ENCODE peak calls at places on chromosomes 3 and 15, in four cellular contexts. K is cardiac muscle cell, L is IMR-90, R is cardiac fibroblast. H is an unnamed sample.

GRCh38 chr3:58952128-58952917 is 97.5 kb downstream of the CFAP20DC start:
- DNase-seq in L (peak), R (peak), K (no peak), H (no peak)

GRCh38 chr3:4807381-4808280 is 171.6 kb upstream of the BHLHE40 start:
- DNase-seq in R (no peak), L (no peak), K (no peak), H (peak)

GRCh38 chr15:93438310-93438709 is 349.3 kb upstream of the RGMA start:
- DNase-seq in K (no peak), L (no peak), R (no peak), H (no peak)

GRCh38 chr15:23806980-23807379 is 119.9 kb upstream of the NDN start:
- DNase-seq in L (no peak), R (no peak), K (no peak), H (no peak)

GRCh38 chr3:5330152-5330810 is 142.8 kb downstream of the EDEM1 start:
- DNase-seq in R (no peak), K (no peak), L (peak), H (no peak)

GRCh38 chr3:42960282-42960681 is 18.8 kb upstream of the GASK1A start:
- DNase-seq in L (peak), R (peak), K (peak), H (no peak)

GRCh38 chr15:42612367-42612912 is 37.0 kb downstream of the STARD9 start:
- DNase-seq in K (no peak), R (no peak), L (no peak), H (no peak)

GRCh38 chr3:152365766-152366593 is 97.3 kb downstream of the MBNL1 start:
- DNase-seq in K (no peak), R (peak), L (peak), H (no peak)

GRCh38 chr3:49470714-49471420 is 800 bp downstream of the DAG1 start:
- DNase-seq in K (no peak), R (no peak), L (no peak), H (no peak)

GRCh38 chr15:56519000-56519399 is 54.1 kb upstream of the MNS1 start:
- DNase-seq in L (no peak), R (no peak), K (no peak), H (no peak)

GRCh38 chr3:71360694-71361093 is 222.8 kb downstream of the FOXP1 start:
- DNase-seq in K (no peak), L (no peak), R (no peak), H (no peak)

GRCh38 chr3:194680888-194681615 is 4.6 kb upstream of the FAM43A start:
- DNase-seq in R (no peak), K (no peak), L (no peak), H (no peak)

GRCh38 chr15:57785039-57785438 is 78.5 kb downstream of the POLR2M start:
- DNase-seq in R (no peak), K (no peak), L (no peak), H (no peak)

GRCh38 chr3:186886202-186886820 is 43.8 kb downstream of the ADIPOQ start:
- DNase-seq in L (no peak), R (no peak), K (no peak), H (no peak)

GRCh38 chr3:12708584-12709192 is 44.8 kb upstream of the RAF1 start:
- DNase-seq in R (peak), K (peak), L (peak), H (peak)

GRCh38 chr3:110069641-110070538 is 732.5 kb upstream of the DPPA4 start:
- DNase-seq in R (peak), L (peak), K (peak), H (no peak)

GRCh38 chr15:25088261-25088790 is 133.5 kb downstream of the SNRPN start:
- DNase-seq in R (no peak), K (no peak), L (no peak), H (no peak)

GRCh38 chr15:60945196-60945595 is 283.9 kb downstream of the RORA start:
- DNase-seq in L (no peak), R (peak), K (no peak), H (peak)

GRCh38 chr3:69925506-69925905 is 74.0 kb upstream of the SAMMSON start:
- DNase-seq in K (no peak), R (no peak), L (peak), H (no peak)

GRCh38 chr15:90839187-90840071 is 29.0 kb upstream of the FURIN start:
- DNase-seq in L (peak), R (peak), K (no peak), H (no peak)

GRCh38 chr3:134065836-134066538 is 36.3 kb upstream of the SLCO2A1 start:
- DNase-seq in L (no peak), K (no peak), R (no peak), H (no peak)

GRCh38 chr15:63232943-63233342 is 43.5 kb downstream of the RAB8B start:
- DNase-seq in R (peak), L (peak), K (no peak), H (no peak)

GRCh38 chr15:44971036-44971435 is 14.5 kb downstream of the TERB2 start:
- DNase-seq in K (no peak), L (no peak), R (no peak), H (no peak)

GRCh38 chr3:70811880-70812279 is 499.4 kb upstream of the MDFIC2 start:
- DNase-seq in L (peak), R (peak), K (no peak), H (peak)

GRCh38 chr3:94440767-94441493 is 378.1 kb downstream of the NSUN3 start:
- DNase-seq in R (peak), K (no peak), L (peak), H (no peak)

GRCh38 chr3:14780927-14781507 is 37.7 kb upstream of the FGD5 start:
- DNase-seq in L (peak), R (peak), K (peak), H (peak)

GRCh38 chr15:35062164-35063099 is 22.7 kb downstream of the NANOGP8 start:
- DNase-seq in K (no peak), L (peak), R (no peak), H (no peak)

GRCh38 chr3:171615281-171615680 is 155.1 kb upstream of the TNIK start:
- DNase-seq in L (no peak), K (no peak), R (peak), H (no peak)

GRCh38 chr3:57012847-57013246 is 47.6 kb upstream of the SPATA12 start:
- DNase-seq in L (no peak), R (no peak), K (no peak), H (no peak)

GRCh38 chr15:86493884-86494283 is 414.2 kb downstream of the AGBL1 start:
- DNase-seq in R (no peak), L (no peak), K (no peak), H (no peak)

GRCh38 chr15:31200735-31201151 is 99.2 kb upstream of the TRPM1 start:
- DNase-seq in K (peak), R (peak), L (peak), H (peak)

GRCh38 chr3:170712336-170712735 is 126.5 kb upstream of the SLC7A14 start:
- DNase-seq in L (peak), R (no peak), K (no peak), H (no peak)

GRCh38 chr3:128497305-128498126 is 4.5 kb upstream of the GATA2 start:
- DNase-seq in R (no peak), L (no peak), K (peak), H (peak)

GRCh38 chr3:46670000-46670890 is 23.2 kb downstream of the ALS2CL start:
- DNase-seq in K (no peak), L (no peak), R (no peak), H (peak)

GRCh38 chr3:16513141-16514020 is at the start of gene RFTN1:
- DNase-seq in K (peak), L (peak), R (peak), H (peak)

GRCh38 chr3:34376691-34377090 is 578.3 kb downstream of the PDCD6IP start:
- DNase-seq in R (no peak), L (no peak), K (no peak), H (no peak)

GRCh38 chr3:48140284-48140683 is 47.9 kb downstream of the CDC25A start:
- DNase-seq in L (no peak), K (peak), R (peak), H (no peak)

GRCh38 chr3:159565313-159565712 is 423.3 kb upstream of the IL12A start:
- DNase-seq in R (no peak), L (no peak), K (no peak), H (no peak)
- TF ChIP-seq CTCF in R (peak), L (no peak), K (no peak), H (no peak)

GRCh38 chr15:51982013-51982769 is 10.6 kb upstream of the LEO1 start:
- DNase-seq in R (peak), K (peak), L (peak), H (peak)
- H3K4me3 ChIP-seq in R (peak), K (no peak), L (no peak), H (peak)

GRCh38 chr15:51971353-51972133 is at the start of gene LEO1:
- DNase-seq in R (peak), L (peak), K (peak), H (peak)
- TF ChIP-seq CTCF in R (peak), L (peak), K (peak), H (peak)

DNA sequence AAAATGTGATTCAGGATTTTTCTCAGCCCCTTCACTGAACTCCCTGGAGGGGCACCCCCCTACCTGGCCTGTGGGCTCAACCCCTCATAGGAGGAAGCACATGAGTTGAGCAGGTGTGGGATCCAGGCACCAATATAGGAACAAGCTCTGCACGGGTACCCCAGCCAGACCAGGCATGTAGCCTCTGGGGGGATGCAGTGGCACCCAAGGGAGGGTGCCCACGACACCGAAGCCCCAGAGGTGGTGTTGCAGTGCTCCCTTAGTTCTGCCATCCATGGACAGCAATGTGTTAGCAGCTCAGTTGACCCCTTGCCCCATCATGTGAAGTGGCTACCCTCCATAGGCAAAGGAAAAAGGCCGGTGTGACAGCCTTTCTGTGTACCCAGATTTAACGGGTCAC is 30.9 kb upstream of the BCHE start:
- DNase-seq in K (no peak), R (no peak), L (no peak), H (no peak)
- H3K4me3 ChIP-seq in K (no peak), R (no peak), L (no peak), H (no peak)

GRCh38 chr15:74193905-74194304 is 8.7 kb downstream of the STRA6 start:
- DNase-seq in R (no peak), K (no peak), L (no peak), H (no peak)
- TF ChIP-seq CTCF in R (no peak), K (no peak), L (no peak), H (no peak)

DNA sequence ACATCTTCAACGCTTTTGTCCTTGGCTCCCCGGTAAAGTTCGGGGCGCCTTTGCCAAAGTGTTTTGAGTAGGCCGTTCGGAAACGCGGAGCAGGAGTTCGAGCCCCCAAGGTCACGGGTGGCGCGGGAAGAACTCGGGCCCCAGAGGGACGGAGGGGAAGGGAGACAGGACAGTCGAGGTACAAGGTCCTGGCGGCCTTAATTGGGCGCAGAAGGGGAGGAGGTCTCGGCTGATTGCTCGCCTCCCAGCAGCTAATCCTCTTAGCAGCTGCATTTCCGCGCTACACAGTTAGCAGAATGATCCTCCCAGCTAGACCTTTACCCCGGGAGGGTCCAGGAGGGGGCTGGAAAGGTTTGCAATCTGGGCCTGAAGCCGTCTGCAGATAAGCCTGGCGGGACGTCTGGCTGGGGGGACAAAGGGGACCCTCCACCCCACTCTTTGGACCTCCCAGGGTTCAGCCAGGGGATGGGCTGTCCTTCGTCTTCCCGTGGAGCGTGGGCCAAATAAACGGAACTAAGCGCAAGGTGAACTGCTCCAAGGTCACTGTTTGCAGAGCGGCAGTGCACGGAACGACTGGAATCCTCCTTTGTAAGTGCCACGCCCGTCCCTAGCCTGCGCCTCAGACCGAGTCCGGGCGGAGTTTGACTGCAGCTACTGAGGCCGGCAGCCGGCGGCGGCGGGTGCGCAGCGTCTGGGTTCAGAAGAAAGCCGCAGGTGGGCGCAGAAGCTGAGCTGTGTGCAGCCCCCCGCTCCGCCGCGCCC is 7.2 kb downstream of the EOMES start:
- DNase-seq in L (no peak), K (peak), R (no peak), H (no peak)
- H3K4me3 ChIP-seq in L (no peak), K (peak), R (no peak), H (peak)

GRCh38 chr3:197520311-197521276 is 35.2 kb downstream of the BDH1 start:
- DNase-seq in R (peak), L (peak), K (no peak), H (no peak)

GRCh38 chr3:197518794-197519451 is 36.8 kb downstream of the BDH1 start:
- DNase-seq in K (no peak), R (no peak), L (no peak), H (no peak)

GRCh38 chr3:197522183-197522715 is 33.5 kb downstream of the BDH1 start:
- DNase-seq in L (no peak), K (no peak), R (no peak), H (no peak)

GRCh38 chr3:197521277-197522182 is 34.2 kb downstream of the BDH1 start:
- DNase-seq in R (no peak), K (no peak), L (no peak), H (no peak)

GRCh38 chr3:197519801-197520211 is 36.0 kb downstream of the BDH1 start:
- DNase-seq in K (no peak), R (no peak), L (no peak), H (no peak)
- TF ChIP-seq CTCF in K (no peak), R (no peak), L (no peak), H (no peak)

GRCh38 chr3:195916991-195917390 is 8.6 kb upstream of the TNK2 start:
- DNase-seq in K (no peak), R (no peak), L (no peak), H (no peak)
- H3K4me3 ChIP-seq in K (no peak), R (no peak), L (no peak), H (no peak)